ENCODE peak calls at places on chromosome 10, in five cellular contexts. S is HEK293T, E is NT2/D1, G is GM12878, T is H1. Y is an unnamed sample.

GRCh38 chr10:77592946-77593636 is 44.5 kb downstream of the KCNMA1 start:
- DNase-seq in E (no peak), S (no peak), T (no peak), G (no peak), Y (no peak)

GRCh38 chr10:101351017-101351416 is 2.9 kb upstream of the BTRC start:
- DNase-seq in S (no peak), G (no peak), T (no peak), E (no peak), Y (no peak)

GRCh38 chr10:78894841-78895195 is 173.9 kb upstream of the ZMIZ1 start:
- DNase-seq in E (no peak), T (no peak), G (no peak), S (no peak), Y (peak)

GRCh38 chr10:61655335-61655851 is 7.3 kb upstream of the CABCOCO1 start:
- DNase-seq in S (no peak), G (no peak), T (no peak), E (no peak), Y (no peak)

GRCh38 chr10:4721994-4722753 is 103.8 kb upstream of the AKR1E2 start:
- DNase-seq in S (no peak), G (no peak), E (no peak), T (no peak), Y (no peak)

GRCh38 chr10:130080461-130080814 is 30.2 kb downstream of the C10orf143 start:
- DNase-seq in T (no peak), G (no peak), E (no peak), S (peak), Y (no peak)

GRCh38 chr10:30782543-30783461 is 153.2 kb upstream of the LYZL2 start:
- DNase-seq in T (no peak), G (peak), E (no peak), S (no peak), Y (no peak)

GRCh38 chr10:79312601-79313187 is 34.6 kb upstream of the PPIF start:
- DNase-seq in S (no peak), G (no peak), E (no peak), T (no peak), Y (no peak)

GRCh38 chr10:50544857-50545429 is 78.8 kb downstream of the SGMS1 start:
- DNase-seq in S (no peak), E (no peak), T (no peak), G (no peak), Y (no peak)

GRCh38 chr10:7611909-7612308 is 54.9 kb downstream of the ITIH5 start:
- DNase-seq in T (no peak), G (no peak), E (no peak), S (no peak), Y (no peak)

GRCh38 chr10:110700947-110701617 is 56.9 kb downstream of the RBM20 start:
- DNase-seq in G (no peak), E (no peak), T (no peak), S (no peak), Y (no peak)

GRCh38 chr10:116688241-116688711 is 54.1 kb downstream of the HSPA12A start:
- DNase-seq in E (no peak), G (no peak), S (no peak), T (no peak), Y (no peak)

GRCh38 chr10:130477360-130477759 is 341.2 kb downstream of the GLRX3 start:
- DNase-seq in E (no peak), S (no peak), T (no peak), G (no peak), Y (no peak)

GRCh38 chr10:112525215-112525614 is 78.2 kb downstream of the VTI1A start:
- DNase-seq in S (no peak), G (no peak), T (no peak), E (no peak), Y (no peak)

GRCh38 chr10:91010952-91011351 is 90.1 kb upstream of the ANKRD1 start:
- DNase-seq in G (no peak), T (no peak), E (no peak), S (no peak), Y (no peak)

GRCh38 chr10:93485690-93486089 is 3.6 kb upstream of the MYOF start:
- DNase-seq in G (no peak), T (no peak), E (no peak), S (no peak), Y (no peak)

GRCh38 chr10:93481931-93482834 is at the start of gene MYOF:
- DNase-seq in T (no peak), E (no peak), S (peak), G (peak), Y (peak)

GRCh38 chr10:93478873-93479272 is 3.3 kb downstream of the MYOF start:
- DNase-seq in E (no peak), T (no peak), G (no peak), S (no peak), Y (no peak)

GRCh38 chr10:93476756-93477155 is 5.4 kb downstream of the MYOF start:
- DNase-seq in E (no peak), G (no peak), T (no peak), S (no peak), Y (no peak)

GRCh38 chr10:93481213-93481930 is 762 bp downstream of the MYOF start:
- DNase-seq in G (no peak), T (no peak), E (no peak), S (no peak), Y (no peak)
- TF ChIP-seq SUZ12 in G (no peak), T (no peak), E (no peak), S (no peak), Y (no peak)

DNA sequence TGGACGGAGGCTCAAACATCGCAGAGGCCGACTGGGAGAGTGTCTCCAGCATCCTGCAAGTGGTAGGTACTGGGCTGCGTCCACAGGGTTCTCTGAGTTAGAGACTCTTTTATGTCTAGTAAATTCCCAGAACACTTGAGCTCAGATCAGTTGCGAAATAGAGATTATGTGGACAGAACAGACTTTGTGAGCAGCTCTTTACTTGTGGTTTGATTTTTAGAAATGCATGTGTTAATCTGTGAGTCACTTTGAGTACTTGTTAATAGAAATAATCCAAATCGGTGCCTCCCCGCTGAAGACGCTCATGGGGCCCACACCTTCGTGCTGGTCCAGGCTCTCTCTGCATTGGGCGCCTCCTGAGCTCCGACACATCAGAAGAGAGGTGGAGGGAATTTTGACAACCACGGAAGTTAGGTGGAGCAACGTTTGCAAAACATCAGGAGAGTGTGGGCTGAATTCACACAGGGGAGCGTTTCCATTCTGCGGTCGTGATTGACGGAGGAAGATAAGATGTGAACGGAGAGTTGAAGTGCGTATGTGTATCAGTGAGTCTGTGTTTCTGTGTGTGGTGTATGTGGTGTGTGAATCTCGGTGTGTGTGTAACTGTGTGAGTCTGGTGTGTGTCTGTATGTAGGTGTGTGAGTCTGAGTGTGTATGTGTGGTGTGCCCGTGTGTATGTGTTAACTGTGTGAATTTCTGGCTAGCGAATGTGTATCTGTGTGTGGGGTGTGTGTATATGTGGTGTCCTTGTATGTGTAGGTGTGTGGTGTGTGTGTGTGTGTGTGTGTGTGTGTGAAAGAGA is 32.1 kb downstream of the PFKP start:
- DNase-seq in T (no peak), E (no peak), G (no peak), S (no peak), Y (peak)
- TF ChIP-seq SUZ12 in T (no peak), E (no peak), G (no peak), S (no peak), Y (no peak)

GRCh38 chr10:96325719-96326373 is 21.6 kb downstream of the DNTT start:
- DNase-seq in E (no peak), G (peak), S (no peak), T (no peak), Y (no peak)
- TF ChIP-seq SUZ12 in E (no peak), G (no peak), S (no peak), T (no peak), Y (no peak)

GRCh38 chr10:126921974-126922525 is 16.8 kb downstream of the DOCK1 start:
- DNase-seq in T (no peak), S (no peak), E (no peak), G (no peak), Y (no peak)
- TF ChIP-seq SUZ12 in T (no peak), S (no peak), E (no peak), G (no peak), Y (no peak)

DNA sequence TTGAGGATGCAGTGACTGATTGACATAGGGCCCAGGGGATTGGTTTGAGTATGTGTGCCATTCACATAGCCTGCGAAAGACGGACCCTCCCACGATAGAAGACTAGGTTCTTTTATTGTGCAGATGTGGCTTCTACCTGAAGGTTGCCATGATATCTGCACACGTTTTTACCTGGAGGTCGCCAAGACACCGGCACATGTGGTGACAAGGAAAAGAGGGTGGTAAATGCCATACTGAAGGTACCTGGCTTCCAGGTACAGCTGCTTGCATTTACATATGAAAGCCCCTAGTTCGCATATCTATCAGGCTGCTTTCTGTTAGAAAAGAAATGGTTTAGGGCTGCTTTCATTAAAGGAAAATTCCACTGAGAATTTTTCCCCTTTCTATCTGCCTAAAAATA is 43.6 kb downstream of the ZNF22 start:
- DNase-seq in E (no peak), S (no peak), G (no peak), T (peak), Y (no peak)
- TF ChIP-seq SUZ12 in E (no peak), S (no peak), G (no peak), T (no peak), Y (no peak)

Y was measured in HepG2.